ENCODE peak calls at places on chromosome 14, in five cellular contexts. M is endothelial cell, T is Right ventricle myocardium superior, K is Caki2, A is iris pigment epithelial cell. Q is an unnamed sample.

GRCh38 chr14:39768579-39768978 is 336.3 kb upstream of the FBXO33 start:
- DNase-seq in M (no peak), T (no peak), K (no peak), A (no peak), Q (no peak)

GRCh38 chr14:21525571-21525970 is 575 bp downstream of the SALL2 start:
- DNase-seq in M (no peak), T (no peak), K (no peak), A (peak; percentile 39), Q (no peak)

GRCh38 chr14:22764382-22764781 is 2.1 kb upstream of the OXA1L start:
- DNase-seq in M (no peak), T (no peak), K (no peak), A (no peak), Q (no peak)

GRCh38 chr14:56241441-56241840 is 123.2 kb downstream of the PELI2 start:
- DNase-seq in M (no peak), T (no peak), K (no peak), A (peak; percentile 21), Q (no peak)

GRCh38 chr14:93496856-93497255 is 66.1 kb downstream of the UNC79 start:
- DNase-seq in M (no peak), T (no peak), K (no peak), A (peak; percentile 6), Q (no peak)

GRCh38 chr14:53002576-53002975 is 51.7 kb upstream of the FERMT2 start:
- DNase-seq in M (no peak), T (no peak), K (no peak), A (no peak), Q (no peak)

GRCh38 chr14:20907214-20907613 is 16.0 kb downstream of the RNASE3 start:
- DNase-seq in M (no peak), T (no peak), K (no peak), A (no peak), Q (no peak)

GRCh38 chr14:36553650-36554260 is 28.7 kb downstream of the NKX2-8 start:
- DNase-seq in M (no peak), T (no peak), K (peak; percentile 34), A (peak; percentile 63), Q (no peak)

GRCh38 chr14:50344116-50344775 is 32.1 kb downstream of the DMAC2L start:
- DNase-seq in M (no peak), T (no peak), K (peak; percentile 23), A (peak; percentile 47), Q (no peak)

GRCh38 chr14:91396959-91397815 is 20.4 kb downstream of the CCDC88C start:
- DNase-seq in M (no peak), T (no peak), K (no peak), A (no peak), Q (no peak)

GRCh38 chr14:64628940-64629403 is 75.3 kb upstream of the PLEKHG3 start:
- DNase-seq in M (no peak), T (no peak), K (no peak), A (peak; percentile 90), Q (no peak)

GRCh38 chr14:22333408-22334274 is 255.4 kb downstream of the DAD1 start:
- DNase-seq in M (no peak), T (no peak), K (peak; percentile 33), A (peak; percentile 78), Q (no peak)

GRCh38 chr14:91996951-91997371 is 42.9 kb downstream of the TRIP11 start:
- DNase-seq in M (peak; percentile 5), T (no peak), K (peak; percentile 74), A (peak; percentile 71), Q (no peak)

GRCh38 chr14:69816216-69816615 is 19.2 kb upstream of the SLC10A1 start:
- DNase-seq in M (no peak), T (no peak), K (no peak), A (no peak), Q (no peak)

GRCh38 chr14:35341454-35342159 is 49.4 kb downstream of the PSMA6 start:
- DNase-seq in M (no peak), T (peak; percentile 98), K (peak; percentile 91), A (peak; percentile 49), Q (peak; percentile 98)

GRCh38 chr14:35534884-35535793 is 1.2 kb downstream of the INSM2 start:
- DNase-seq in M (peak; percentile 89), T (peak; percentile 70), K (peak; percentile 63), A (peak; percentile 72), Q (peak; percentile 75)

GRCh38 chr14:34797747-34798583 is 77.2 kb downstream of the BAZ1A start:
- DNase-seq in M (no peak), T (no peak), K (no peak), A (no peak), Q (no peak)

GRCh38 chr14:72892103-72892878 is 1.6 kb downstream of the DPF3 start:
- DNase-seq in M (peak; percentile 46), T (no peak), K (no peak), A (peak; percentile 68), Q (no peak)

GRCh38 chr14:22047105-22047504 is 373.5 kb upstream of the OR4E1 start:
- DNase-seq in M (peak; percentile 21), T (no peak), K (peak; percentile 2), A (peak; percentile 14), Q (no peak)

GRCh38 chr14:101475468-101476257 is 85.6 kb upstream of the DIO3 start:
- DNase-seq in M (no peak), T (peak; percentile 53), K (peak; percentile 47), A (peak; percentile 92), Q (no peak)

GRCh38 chr14:23070262-23071129 is 13.2 kb upstream of the CDH24 start:
- DNase-seq in M (no peak), T (no peak), K (no peak), A (no peak), Q (no peak)

GRCh38 chr14:75861161-75861621 is 120.6 kb downstream of the TGFB3 start:
- DNase-seq in M (no peak), T (no peak), K (peak; percentile 0), A (peak; percentile 90), Q (no peak)

GRCh38 chr14:37253905-37254304 is 56.2 kb downstream of the MIPOL1 start:
- DNase-seq in M (no peak), T (no peak), K (no peak), A (peak; percentile 83), Q (no peak)

GRCh38 chr14:76152333-76152681 is 585 bp downstream of the GPATCH2L start:
- DNase-seq in M (peak; percentile 72), T (peak; percentile 72), K (peak; percentile 69), A (peak; percentile 91), Q (peak; percentile 52)

GRCh38 chr14:23861666-23862065 is 91.9 kb upstream of the DHRS4 start:
- DNase-seq in M (no peak), T (no peak), K (peak; percentile 2), A (peak; percentile 10), Q (no peak)

GRCh38 chr14:104442611-104443390 is 136.8 kb upstream of the C14orf180 start:
- DNase-seq in M (no peak), T (peak; percentile 11), K (no peak), A (no peak), Q (no peak)

GRCh38 chr14:61320806-61321384 is 484 bp upstream of the PRKCH start:
- DNase-seq in M (no peak), T (peak; percentile 44), K (peak; percentile 7), A (no peak), Q (peak; percentile 38)

GRCh38 chr14:73686901-73687300 is 27.3 kb downstream of the PNMA1 start:
- DNase-seq in M (no peak), T (no peak), K (no peak), A (peak; percentile 57), Q (no peak)

GRCh38 chr14:99426796-99427346 is 53.8 kb downstream of the SETD3 start:
- DNase-seq in M (no peak), T (no peak), K (no peak), A (no peak), Q (no peak)

GRCh38 chr14:74608959-74609611 is 3.0 kb downstream of the LTBP2 start:
- DNase-seq in M (peak; percentile 92), T (peak; percentile 90), K (peak; percentile 65), A (peak; percentile 84), Q (peak; percentile 87)

GRCh38 chr14:49950275-49951250 is 57.7 kb downstream of the ARF6 start:
- DNase-seq in M (no peak), T (no peak), K (peak; percentile 47), A (no peak), Q (no peak)

GRCh38 chr14:51317373-51317772 is 77.3 kb downstream of the TMX1 start:
- DNase-seq in M (no peak), T (no peak), K (no peak), A (peak; percentile 81), Q (no peak)

GRCh38 chr14:80567905-80568512 is 356.7 kb upstream of the DIO2 start:
- DNase-seq in M (no peak), T (no peak), K (peak; percentile 34), A (peak; percentile 77), Q (no peak)